ENCODE peak calls at places on chromosomes 2 and 18, in four cellular contexts. C is H9, F is neuronal stem cell, V is IMR-90. T is an unnamed sample.

GRCh38 chr2:56185582-56186046 is 1.8 kb downstream of the CCDC85A start:
- DNase-seq in C (peak), F (peak), V (no peak), T (peak)

GRCh38 chr2:12715878-12716249 is 872 bp upstream of the TRIB2 start:
- DNase-seq in C (peak), F (peak), V (peak), T (peak)

GRCh38 chr2:85243101-85244072 is 84.4 kb downstream of the TGOLN2 start:
- DNase-seq in C (peak), F (no peak), V (no peak), T (no peak)

GRCh38 chr2:190121971-190122370 is 59.4 kb upstream of the MSTN start:
- DNase-seq in C (no peak), F (no peak), V (peak), T (peak)

GRCh38 chr2:14492920-14493503 is 139.5 kb upstream of the LRATD1 start:
- DNase-seq in C (no peak), F (peak), V (peak), T (peak)

GRCh38 chr2:230708204-230708603 is 4.4 kb upstream of the CAB39 start:
- DNase-seq in C (no peak), F (no peak), V (no peak), T (no peak)

GRCh38 chr2:120526047-120526562 is 180.2 kb downstream of the INHBB start:
- DNase-seq in C (no peak), F (no peak), V (no peak), T (no peak)

GRCh38 chr2:140200307-140200706 is 1420.1 kb upstream of the NXPH2 start:
- DNase-seq in C (no peak), F (no peak), V (no peak), T (no peak)

GRCh38 chr2:74514368-74515270 is at the start of gene TLX2:
- DNase-seq in C (peak), F (no peak), V (no peak), T (no peak)

GRCh38 chr2:104952976-104953375 is 84.9 kb upstream of the MRPS9 start:
- DNase-seq in C (no peak), F (no peak), V (no peak), T (no peak)

GRCh38 chr2:220876074-220876824 is 695.9 kb downstream of the EPHA4 start:
- DNase-seq in C (no peak), F (no peak), V (no peak), T (no peak)

GRCh38 chr18:36179562-36180334 is 7.5 kb upstream of the MOCOS start:
- DNase-seq in C (no peak), F (no peak), V (peak), T (peak)

GRCh38 chr2:39739386-39739785 is 39.7 kb downstream of the THUMPD2 start:
- DNase-seq in C (no peak), F (no peak), V (no peak), T (no peak)

GRCh38 chr2:117859532-117859911 is 45.0 kb downstream of the DDX18 start:
- DNase-seq in C (no peak), F (no peak), V (no peak), T (no peak)

GRCh38 chr2:58484201-58484600 is 243.1 kb upstream of the FANCL start:
- DNase-seq in C (no peak), F (no peak), V (peak), T (no peak)

GRCh38 chr2:9826208-9826607 is 17.1 kb upstream of the TAF1B start:
- DNase-seq in C (no peak), F (no peak), V (no peak), T (no peak)

GRCh38 chr2:194819367-194819766 is 837.7 kb upstream of the SLC39A10 start:
- DNase-seq in C (no peak), F (peak), V (no peak), T (no peak)

GRCh38 chr2:149486664-149487063 is 100.9 kb downstream of the MMADHC start:
- DNase-seq in C (no peak), F (no peak), V (no peak), T (no peak)

GRCh38 chr2:149488719-149489440 is 98.7 kb downstream of the MMADHC start:
- DNase-seq in C (no peak), F (no peak), V (no peak), T (no peak)

GRCh38 chr2:149487189-149487588 is 100.4 kb downstream of the MMADHC start:
- DNase-seq in C (no peak), F (no peak), V (no peak), T (no peak)

GRCh38 chr2:149483004-149483605 is 104.5 kb downstream of the MMADHC start:
- DNase-seq in C (no peak), F (no peak), V (no peak), T (peak)
- H2BK120ac ChIP-seq in C (no peak), F (no peak), V (no peak), T (peak)

GRCh38 chr2:218400167-218400929 is 680 bp downstream of the CTDSP1 start:
- DNase-seq in C (peak), F (peak), V (no peak), T (peak)

GRCh38 chr2:218399391-218400166 is at the start of gene CTDSP1:
- DNase-seq in C (peak), F (peak), V (peak), T (peak)

GRCh38 chr2:218402491-218402901 is 2.8 kb downstream of the CTDSP1 start:
- DNase-seq in C (no peak), F (no peak), V (no peak), T (no peak)

GRCh38 chr2:218401834-218402370 is 2.2 kb downstream of the CTDSP1 start:
- DNase-seq in C (no peak), F (no peak), V (no peak), T (no peak)

GRCh38 chr2:218400930-218401833 is 1.5 kb downstream of the CTDSP1 start:
- DNase-seq in C (no peak), F (no peak), V (no peak), T (no peak)
- H3K14ac ChIP-seq in C (no peak), F (no peak), V (peak), T (peak)

GRCh38 chr2:234687718-234688475 is 191.0 kb upstream of the ARL4C start:
- DNase-seq in C (no peak), F (no peak), V (no peak), T (no peak)
- H2BK120ac ChIP-seq in C (no peak), F (peak), V (peak), T (no peak)

GRCh38 chr18:22238036-22238435 is 68.6 kb downstream of the GATA6 start:
- DNase-seq in C (no peak), F (no peak), V (no peak), T (no peak)
- H3K14ac ChIP-seq in C (no peak), F (no peak), V (no peak), T (no peak)

DNA sequence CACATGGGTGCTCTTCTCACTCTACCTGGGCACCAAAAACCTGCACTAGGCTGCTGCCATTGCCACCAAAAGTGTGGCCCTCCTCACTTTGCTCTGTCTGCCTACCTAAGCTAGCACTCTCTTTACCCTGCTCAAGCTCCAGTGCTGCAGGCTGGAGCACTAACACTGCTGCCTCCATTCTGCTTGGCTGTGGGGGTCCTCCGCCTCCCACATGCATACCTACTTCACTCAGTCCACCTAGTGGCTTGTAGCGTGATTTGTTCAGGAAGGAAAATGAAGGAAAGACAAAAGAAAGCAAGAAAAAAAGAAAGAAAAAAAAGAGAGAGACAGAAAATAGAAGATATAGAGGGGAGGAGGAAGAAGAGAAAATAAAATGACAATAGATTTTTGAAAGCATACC is 1339.4 kb upstream of the CHAC2 start:
- DNase-seq in C (peak), F (no peak), V (no peak), T (no peak)
- H2BK120ac ChIP-seq in C (no peak), F (no peak), V (peak), T (no peak)